ENCODE peak calls at places on chromosomes 11 and 22, in four cellular contexts. L, H, I and W are unnamed samples.

GRCh38 chr11:27701262-27702105 is 1.2 kb upstream of the BDNF start:
- DNase-seq in L (no peak), H (peak), I (peak), W (peak)

GRCh38 chr22:38310518-38311330 is 6.5 kb downstream of the CSNK1E start:
- DNase-seq in L (no peak), H (no peak), I (no peak), W (no peak)

GRCh38 chr11:59756845-59757244 is 1.7 kb downstream of the STX3 start:
- DNase-seq in L (peak), H (peak), I (peak), W (peak)

GRCh38 chr11:36500315-36500721 is 9.8 kb downstream of the TRAF6 start:
- DNase-seq in L (no peak), H (peak), I (peak), W (peak)

GRCh38 chr11:8728566-8728965 is 46.0 kb downstream of the RPL27A start:
- DNase-seq in L (no peak), H (peak), I (no peak), W (peak)

GRCh38 chr11:95853138-95853537 is 62.8 kb downstream of the CEP57 start:
- DNase-seq in L (no peak), H (no peak), I (no peak), W (no peak)

GRCh38 chr11:5605849-5606248 is 9.4 kb downstream of the TRIM6 start:
- DNase-seq in L (no peak), H (peak), I (peak), W (peak)

GRCh38 chr11:70810131-70810530 is 411.8 kb downstream of the CTTN start:
- DNase-seq in L (peak), H (no peak), I (no peak), W (no peak)

GRCh38 chr11:74357449-74357848 is 40.8 kb downstream of the PGM2L1 start:
- DNase-seq in L (no peak), H (no peak), I (no peak), W (no peak)

GRCh38 chr22:32627091-32627490 is 152.5 kb downstream of the FBXO7 start:
- DNase-seq in L (peak), H (no peak), I (no peak), W (no peak)

GRCh38 chr11:60783911-60784310 is 1.2 kb upstream of the MS4A10 start:
- DNase-seq in L (peak), H (no peak), I (no peak), W (no peak)

GRCh38 chr11:16001899-16002426 is 354.4 kb downstream of the SOX6 start:
- DNase-seq in L (peak), H (peak), I (peak), W (peak)

GRCh38 chr11:95453616-95454118 is 222.7 kb upstream of the SESN3 start:
- DNase-seq in L (peak), H (no peak), I (peak), W (no peak)

GRCh38 chr22:35893698-35894097 is 134.9 kb downstream of the RBFOX2 start:
- DNase-seq in L (no peak), H (peak), I (no peak), W (peak)

GRCh38 chr11:25613899-25614298 is 718.0 kb upstream of the ANO3 start:
- DNase-seq in L (no peak), H (no peak), I (no peak), W (no peak)

GRCh38 chr11:26949846-26950245 is 44.1 kb upstream of the FIBIN start:
- DNase-seq in L (no peak), H (peak), I (no peak), W (peak)

GRCh38 chr22:19870153-19871022 is 15.7 kb upstream of the GNB1L start:
- DNase-seq in L (peak), H (no peak), I (no peak), W (no peak)

GRCh38 chr11:35523351-35523768 is 2.1 kb downstream of the PAMR1 start:
- DNase-seq in L (no peak), H (peak), I (no peak), W (peak)

GRCh38 chr11:128886401-128887119 is 4.6 kb upstream of the KCNJ5 start:
- DNase-seq in L (no peak), H (peak), I (peak), W (peak)

GRCh38 chr22:47050601-47051051 is 288.2 kb downstream of the TBC1D22A start:
- DNase-seq in L (peak), H (no peak), I (no peak), W (no peak)

GRCh38 chr11:57410287-57410686 is 16.6 kb downstream of the SLC43A3 start:
- DNase-seq in L (no peak), H (peak), I (no peak), W (peak)

GRCh38 chr11:59368238-59369022 is 9.7 kb downstream of the OR5AN1 start:
- DNase-seq in L (no peak), H (no peak), I (no peak), W (no peak)

GRCh38 chr22:27669798-27670599 is 131.6 kb downstream of the MN1 start:
- DNase-seq in L (no peak), H (no peak), I (no peak), W (peak)

GRCh38 chr11:77019976-77020591 is 14.1 kb upstream of the B3GNT6 start:
- DNase-seq in L (no peak), H (no peak), I (peak), W (peak)

GRCh38 chr11:128621491-128622136 is 34.3 kb upstream of the ETS1 start:
- DNase-seq in L (no peak), H (peak), I (peak), W (peak)

GRCh38 chr22:49274754-49275380 is 552.8 kb downstream of the BRD1 start:
- DNase-seq in L (no peak), H (no peak), I (no peak), W (no peak)

GRCh38 chr11:64755681-64756361 is 4.0 kb downstream of the PYGM start:
- DNase-seq in L (no peak), H (no peak), I (no peak), W (no peak)

GRCh38 chr22:34105461-34106062 is 185.3 kb upstream of the LARGE1 start:
- DNase-seq in L (peak), H (no peak), I (no peak), W (no peak)

GRCh38 chr11:129117595-129118350 is 74.4 kb downstream of the ARHGAP32 start:
- DNase-seq in L (no peak), H (peak), I (peak), W (peak)

GRCh38 chr22:49433717-49434611 is 393.7 kb downstream of the BRD1 start:
- DNase-seq in L (no peak), H (no peak), I (no peak), W (no peak)

GRCh38 chr11:116970485-116971292 is 127.5 kb downstream of the SIK3 start:
- DNase-seq in L (no peak), H (peak), I (no peak), W (no peak)

GRCh38 chr11:111403021-111403725 is 24.1 kb upstream of the POU2AF1 start:
- DNase-seq in L (no peak), H (no peak), I (no peak), W (no peak)

GRCh38 chr11:96097844-96098421 is 174.0 kb upstream of the MTMR2 start:
- DNase-seq in L (no peak), H (no peak), I (no peak), W (no peak)

GRCh38 chr11:8283510-8284272 is 20.0 kb upstream of the LMO1 start:
- DNase-seq in L (peak), H (no peak), I (no peak), W (no peak)

GRCh38 chr22:25397616-25398015 is 166.9 kb upstream of the GRK3 start:
- DNase-seq in L (no peak), H (no peak), I (no peak), W (no peak)

GRCh38 chr11:34395916-34396555 is 38.2 kb upstream of the ABTB2 start:
- DNase-seq in L (no peak), H (peak), I (peak), W (no peak)

GRCh38 chr11:129933866-129934265 is 38.5 kb upstream of the NFRKB start:
- DNase-seq in L (no peak), H (no peak), I (no peak), W (no peak)

GRCh38 chr22:19330865-19331418 is 39.4 kb upstream of the CLTCL1 start:
- DNase-seq in L (no peak), H (no peak), I (no peak), W (no peak)

GRCh38 chr22:24106385-24107381 is 74.6 kb upstream of the SUSD2 start:
- DNase-seq in L (peak), H (no peak), I (no peak), W (peak)

GRCh38 chr22:24105661-24106060 is 75.6 kb upstream of the SUSD2 start:
- DNase-seq in L (peak), H (no peak), I (no peak), W (no peak)

GRCh38 chr22:24109649-24110048 is 71.6 kb upstream of the SUSD2 start:
- DNase-seq in L (no peak), H (no peak), I (no peak), W (no peak)

GRCh38 chr22:24108073-24108472 is 73.2 kb upstream of the SUSD2 start:
- DNase-seq in L (no peak), H (no peak), I (no peak), W (no peak)

GRCh38 chr22:24107668-24108067 is 73.6 kb upstream of the SUSD2 start:
- DNase-seq in L (peak), H (peak), I (peak), W (peak)
- TF ChIP-seq CTCF in L (no peak), H (peak), I (no peak), W (peak)

DNA sequence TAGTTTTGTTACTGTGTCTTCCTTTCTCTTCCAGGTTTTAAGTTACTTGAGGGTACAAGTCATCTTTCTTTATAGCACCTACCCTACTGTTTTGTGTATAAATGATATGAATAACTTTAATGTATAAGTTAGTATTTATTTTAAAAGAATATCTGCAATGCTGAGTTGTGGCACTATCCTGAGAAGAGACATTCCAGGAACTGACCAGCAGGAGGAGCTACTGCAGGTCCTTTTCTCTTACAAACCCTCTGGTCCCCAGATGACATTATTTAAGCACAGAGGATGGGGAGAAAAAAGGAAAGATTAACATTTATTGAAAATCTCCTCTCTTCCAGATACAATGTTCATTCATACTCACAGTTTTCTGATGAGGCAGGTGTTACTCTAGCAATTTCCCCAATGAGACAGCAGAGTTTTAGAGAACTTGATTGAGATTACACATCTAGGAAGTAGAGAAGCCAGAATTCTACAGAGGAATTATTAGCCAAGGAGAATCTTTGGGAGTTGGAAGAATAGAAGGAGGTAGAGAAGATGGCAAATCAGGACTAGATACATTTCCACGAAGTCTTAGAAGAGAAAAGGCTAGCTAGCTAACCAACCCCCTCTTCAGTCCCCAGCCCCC is 541.2 kb upstream of the API5 start:
- DNase-seq in L (no peak), H (no peak), I (no peak), W (peak)
- TF ChIP-seq CTCF in L (peak), H (peak), I (no peak), W (peak)

DNA sequence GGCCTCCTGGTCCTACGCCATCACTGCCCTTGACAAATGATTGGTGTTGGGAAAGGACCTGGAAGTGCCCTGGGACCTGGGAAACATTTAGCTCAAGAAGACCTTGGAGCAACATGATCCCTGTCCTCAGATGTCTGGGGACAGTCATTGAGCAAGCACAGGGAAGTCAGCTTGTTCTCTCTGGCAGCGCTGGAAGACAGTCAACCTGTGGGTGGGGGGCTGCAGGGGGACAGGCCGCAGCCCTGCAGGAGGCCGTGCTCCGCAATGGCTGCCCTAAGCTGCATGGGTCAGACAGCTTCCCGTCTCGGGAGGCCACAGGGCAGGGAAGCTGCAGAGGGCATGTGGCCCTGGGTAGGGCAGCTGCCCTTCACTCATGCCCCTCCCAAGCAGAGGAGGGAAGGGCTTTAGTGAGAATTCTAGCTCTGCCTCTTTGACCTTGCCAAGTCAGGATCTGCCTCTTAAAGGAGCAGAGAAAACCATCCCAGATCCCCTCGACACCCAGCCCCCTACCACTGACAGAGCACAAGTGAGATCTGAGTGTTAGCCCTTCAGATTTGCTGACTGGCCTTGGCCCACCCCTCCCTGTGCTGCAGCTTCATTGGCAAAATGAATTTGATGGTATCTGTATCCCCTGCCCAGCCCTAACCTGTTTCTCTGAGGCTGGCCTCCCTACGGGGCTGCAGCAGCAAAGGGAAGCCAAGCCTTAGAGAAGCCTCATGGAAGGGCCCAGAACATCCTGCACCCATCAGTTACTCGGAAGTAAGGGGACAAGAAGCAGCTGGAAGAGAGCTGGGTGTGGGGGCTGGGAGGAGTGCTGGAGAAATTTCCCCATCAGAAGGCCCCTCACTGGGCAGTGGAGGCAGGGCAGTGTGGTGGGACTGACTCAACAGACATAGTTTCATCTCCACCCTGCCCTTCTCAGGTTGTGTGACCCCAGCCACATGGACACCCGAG is 6.2 kb upstream of the SREBF2 start:
- DNase-seq in L (no peak), H (peak), I (no peak), W (no peak)
- TF ChIP-seq CTCF in L (no peak), H (no peak), I (no peak), W (no peak)

GRCh38 chr22:31092161-31092560 is 11.0 kb downstream of the SMTN start:
- DNase-seq in L (no peak), H (no peak), I (no peak), W (no peak)

GRCh38 chr22:31091106-31091975 is 10.2 kb downstream of the SMTN start:
- DNase-seq in L (no peak), H (no peak), I (no peak), W (no peak)

GRCh38 chr22:31094741-31095140 is 12.6 kb downstream of the SELENOM start:
- DNase-seq in L (no peak), H (no peak), I (no peak), W (no peak)

GRCh38 chr22:31093956-31094622 is 13.0 kb downstream of the SMTN start:
- DNase-seq in L (no peak), H (no peak), I (no peak), W (no peak)

GRCh38 chr22:31093090-31093850 is 12.2 kb downstream of the SMTN start:
- DNase-seq in L (no peak), H (no peak), I (no peak), W (no peak)
- TF ChIP-seq CTCF in L (no peak), H (no peak), I (no peak), W (no peak)

DNA sequence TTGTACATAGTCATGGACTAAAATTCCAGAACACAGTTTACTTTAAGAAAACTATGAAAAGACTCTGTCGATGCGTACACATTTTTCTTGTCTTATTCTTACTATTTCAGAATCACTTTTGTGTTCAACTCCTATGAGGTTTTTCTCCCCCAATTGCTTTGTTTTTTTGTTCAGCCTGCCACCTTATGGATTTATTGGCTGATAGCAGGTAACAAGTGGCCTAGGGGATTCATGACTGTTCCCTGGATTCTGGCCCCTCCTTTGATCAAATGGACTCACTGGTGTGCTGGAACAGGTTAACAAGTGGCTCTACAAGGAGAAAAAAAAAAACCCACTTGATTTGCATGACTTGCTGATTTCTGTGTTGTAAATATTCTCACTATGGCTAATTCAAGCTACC is 10.6 kb downstream of the MMP20 start:
- DNase-seq in L (no peak), H (no peak), I (peak), W (no peak)
- TF ChIP-seq CTCF in L (no peak), H (no peak), I (peak), W (peak)

GRCh38 chr11:17905477-17905876 is 107.4 kb downstream of the SERGEF start:
- DNase-seq in L (no peak), H (no peak), I (no peak), W (no peak)

GRCh38 chr11:17907046-17907445 is 105.8 kb downstream of the SERGEF start:
- DNase-seq in L (no peak), H (no peak), I (no peak), W (no peak)

GRCh38 chr11:17906436-17906835 is 106.4 kb downstream of the SERGEF start:
- DNase-seq in L (peak), H (no peak), I (no peak), W (no peak)
- TF ChIP-seq CTCF in L (peak), H (no peak), I (no peak), W (peak)